ENCODE peak calls at places on chromosome 12, in five cellular contexts. X is transverse colon, J is RPMI7951, M is fibroblast of pulmonary artery, P is iris pigment epithelial cell. Q is an unnamed sample.

GRCh38 chr12:124898200-124898950 is 16.1 kb downstream of the UBC start:
- DNase-seq in X (peak), J (peak), P (no peak), M (peak), Q (peak)

GRCh38 chr12:121366063-121366459 is 13.8 kb upstream of the ANAPC5 start:
- DNase-seq in M (no peak), J (peak), X (no peak), P (no peak), Q (no peak)

GRCh38 chr12:19288603-19289244 is 150.6 kb upstream of the AEBP2 start:
- DNase-seq in X (no peak), P (peak), J (peak), M (peak), Q (peak)

GRCh38 chr12:1934831-1935230 is 16.4 kb upstream of the CACNA2D4 start:
- DNase-seq in P (no peak), X (no peak), M (no peak), J (no peak), Q (no peak)

GRCh38 chr12:27999521-27999920 is 27.0 kb upstream of the PTHLH start:
- DNase-seq in X (no peak), J (peak), P (peak), M (peak), Q (peak)

GRCh38 chr12:61213646-61214045 is 1046.6 kb upstream of the USP15 start:
- DNase-seq in J (no peak), M (no peak), P (no peak), X (no peak), Q (no peak)

GRCh38 chr12:94678396-94678795 is 28.0 kb upstream of the TMCC3 start:
- DNase-seq in J (no peak), X (no peak), P (no peak), M (no peak), Q (no peak)

GRCh38 chr12:59742831-59743230 is 147.0 kb downstream of the SLC16A7 start:
- DNase-seq in P (peak), J (peak), X (no peak), M (no peak), Q (peak)

GRCh38 chr12:4987076-4987775 is 56.5 kb upstream of the KCNA5 start:
- DNase-seq in X (no peak), M (no peak), P (no peak), J (no peak), Q (no peak)

GRCh38 chr12:92467886-92468285 is 234.9 kb upstream of the PLEKHG7 start:
- DNase-seq in J (peak), X (no peak), M (no peak), P (peak), Q (no peak)

GRCh38 chr12:77940011-77940423 is 109.3 kb downstream of the NAV3 start:
- DNase-seq in X (no peak), M (peak), J (peak), P (peak), Q (peak)

GRCh38 chr12:97837401-97837800 is 374.8 kb downstream of the RMST start:
- DNase-seq in P (peak), X (no peak), J (no peak), M (peak), Q (no peak)

GRCh38 chr12:106080111-106080732 is 58.5 kb downstream of the NUAK1 start:
- DNase-seq in X (no peak), J (peak), P (peak), M (peak), Q (peak)

GRCh38 chr12:6958609-6959375 is 7.6 kb downstream of the PTPN6 start:
- DNase-seq in M (no peak), P (no peak), X (peak), J (no peak), Q (no peak)

GRCh38 chr12:92257261-92257660 is 111.6 kb upstream of the BTG1 start:
- DNase-seq in X (no peak), J (no peak), P (no peak), M (no peak), Q (no peak)

GRCh38 chr12:23399402-23399933 is 550.0 kb downstream of the SOX5 start:
- DNase-seq in M (no peak), P (no peak), X (no peak), J (no peak), Q (no peak)

GRCh38 chr12:65962921-65963883 is 138.9 kb downstream of the HMGA2 start:
- DNase-seq in P (no peak), J (peak), X (peak), M (no peak), Q (no peak)

GRCh38 chr12:50397122-50397650 is 777 bp upstream of the FAM186A start:
- DNase-seq in J (no peak), X (no peak), M (peak), P (peak), Q (peak)

GRCh38 chr12:76276499-76277151 is 71.6 kb downstream of the BBS10 start:
- DNase-seq in M (no peak), J (peak), P (no peak), X (no peak), Q (no peak)

GRCh38 chr12:21656931-21657335 is 709 bp downstream of the LDHB start:
- DNase-seq in M (peak), X (peak), J (peak), P (peak), Q (peak)

GRCh38 chr12:99026332-99027116 is 381.4 kb downstream of the APAF1 start:
- DNase-seq in J (no peak), M (no peak), X (no peak), P (no peak), Q (no peak)

GRCh38 chr12:219891-220352 is 6.0 kb upstream of the SLC6A12 start:
- DNase-seq in J (peak), X (peak), P (peak), M (peak), Q (peak)

GRCh38 chr12:109510196-109510595 is 32.8 kb downstream of the UBE3B start:
- DNase-seq in X (no peak), M (no peak), J (no peak), P (no peak), Q (no peak)

GRCh38 chr12:115897718-115898117 is 379.8 kb downstream of the MED13L start:
- DNase-seq in J (no peak), P (peak), M (no peak), X (no peak), Q (no peak)

GRCh38 chr12:107282628-107283027 is 189.3 kb upstream of the CRY1 start:
- DNase-seq in P (peak), M (no peak), J (no peak), X (no peak), Q (no peak)

GRCh38 chr12:27709212-27709931 is 1.3 kb upstream of the MRPS35 start:
- DNase-seq in J (no peak), M (no peak), P (no peak), X (no peak), Q (no peak)

GRCh38 chr12:49866859-49867579 is 24.1 kb upstream of the BCDIN3D start:
- DNase-seq in M (peak), P (peak), J (peak), X (peak), Q (peak)

GRCh38 chr12:72448805-72449204 is 176.6 kb downstream of the TRHDE start:
- DNase-seq in P (no peak), M (no peak), X (no peak), J (no peak), Q (no peak)

GRCh38 chr12:68495666-68496065 is 115.0 kb upstream of the RAP1B start:
- DNase-seq in P (peak), J (no peak), X (no peak), M (peak), Q (peak)

GRCh38 chr12:56448860-56449621 is at the start of gene TIMELESS:
- DNase-seq in X (peak), P (peak), M (peak), J (peak), Q (peak)

GRCh38 chr12:113097716-113098427 is 37.7 kb downstream of the RASAL1 start:
- DNase-seq in P (peak), J (no peak), M (peak), X (no peak), Q (no peak)

GRCh38 chr12:124532331-124532750 is 35.1 kb downstream of the NCOR2 start:
- DNase-seq in M (no peak), P (no peak), J (no peak), X (no peak), Q (no peak)

GRCh38 chr12:60148831-60149230 is 553.0 kb downstream of the SLC16A7 start:
- DNase-seq in X (no peak), M (peak), P (peak), J (peak), Q (peak)

GRCh38 chr12:68250454-68250853 is 3.0 kb downstream of the IL22 start:
- DNase-seq in P (no peak), M (no peak), J (no peak), X (no peak), Q (no peak)

GRCh38 chr12:39406257-39406656 is 36.7 kb downstream of the KIF21A start:
- DNase-seq in P (no peak), X (no peak), J (no peak), M (no peak), Q (no peak)

GRCh38 chr12:13093850-13094225 is 9.6 kb downstream of the GSG1 start:
- DNase-seq in P (no peak), X (no peak), M (no peak), J (no peak), Q (no peak)

GRCh38 chr12:76143343-76144252 is 59.1 kb upstream of the NAP1L1 start:
- DNase-seq in X (peak), P (no peak), M (no peak), J (no peak), Q (no peak)

GRCh38 chr12:41514907-41515306 is 326.8 kb downstream of the PDZRN4 start:
- DNase-seq in J (no peak), X (no peak), M (no peak), P (no peak), Q (no peak)